ENCODE peak calls at places on chromosome 4, in ten cellular contexts. One of them, this sample, is unnamed. For H3K4me1, the result is how much of the 10 kb centered on the place peaks cover.

GRCh38 chr4:6625256-6625655 is 15.2 kb upstream of the MRFAP1 start:
- DNase-seq in ascending aorta: no peak
- DNase-seq in A673: no peak
- DNase-seq in lung: no peak
- DNase-seq in CD4-positive, alpha-beta memory T cell: no peak
- DNase-seq in kidney: no peak
- DNase-seq in CD4-positive, CD25-positive, alpha-beta regulatory T cell: no peak
- DNase-seq in OCI-LY7: no peak
- DNase-seq in suprapubic skin: no peak
- DNase-seq in breast epithelium: peak
- DNase-seq in this sample: no peak

GRCh38 chr4:21452931-21453330 is 495.6 kb downstream of the KCNIP4 start:
- DNase-seq in kidney: no peak
- DNase-seq in A673: no peak
- DNase-seq in lung: no peak
- DNase-seq in CD4-positive, CD25-positive, alpha-beta regulatory T cell: no peak
- DNase-seq in breast epithelium: no peak
- DNase-seq in CD4-positive, alpha-beta memory T cell: no peak
- DNase-seq in suprapubic skin: no peak
- DNase-seq in ascending aorta: no peak
- DNase-seq in OCI-LY7: no peak
- DNase-seq in this sample: no peak

GRCh38 chr4:147658501-147658900 is 25.5 kb downstream of the PRMT9 start:
- DNase-seq in lung: no peak
- DNase-seq in ascending aorta: no peak
- DNase-seq in breast epithelium: no peak
- DNase-seq in CD4-positive, CD25-positive, alpha-beta regulatory T cell: no peak
- DNase-seq in A673: no peak
- DNase-seq in suprapubic skin: no peak
- DNase-seq in kidney: no peak
- DNase-seq in CD4-positive, alpha-beta memory T cell: no peak
- DNase-seq in OCI-LY7: no peak
- DNase-seq in this sample: no peak

GRCh38 chr4:105474110-105474518 is 252 bp upstream of the PPA2 start:
- DNase-seq in CD4-positive, CD25-positive, alpha-beta regulatory T cell: no peak
- DNase-seq in OCI-LY7: no peak
- DNase-seq in A673: peak
- DNase-seq in breast epithelium: peak
- DNase-seq in CD4-positive, alpha-beta memory T cell: no peak
- DNase-seq in lung: no peak
- DNase-seq in ascending aorta: peak
- DNase-seq in suprapubic skin: peak
- DNase-seq in kidney: no peak
- DNase-seq in this sample: no peak

GRCh38 chr4:82352118-82352824 is 21.5 kb downstream of the HNRNPD start:
- DNase-seq in A673: no peak
- DNase-seq in CD4-positive, alpha-beta memory T cell: no peak
- DNase-seq in suprapubic skin: no peak
- DNase-seq in kidney: no peak
- DNase-seq in breast epithelium: no peak
- DNase-seq in ascending aorta: no peak
- DNase-seq in CD4-positive, CD25-positive, alpha-beta regulatory T cell: no peak
- DNase-seq in OCI-LY7: no peak
- DNase-seq in lung: no peak
- DNase-seq in this sample: no peak

GRCh38 chr4:5010984-5011383 is 8.3 kb downstream of the CYTL1 start:
- DNase-seq in lung: no peak
- DNase-seq in OCI-LY7: no peak
- DNase-seq in breast epithelium: no peak
- DNase-seq in A673: no peak
- DNase-seq in CD4-positive, alpha-beta memory T cell: no peak
- DNase-seq in ascending aorta: no peak
- DNase-seq in suprapubic skin: no peak
- DNase-seq in CD4-positive, CD25-positive, alpha-beta regulatory T cell: no peak
- DNase-seq in kidney: no peak
- DNase-seq in this sample: no peak

GRCh38 chr4:149961876-149962597 is 116.2 kb upstream of the DCLK2 start:
- DNase-seq in ascending aorta: no peak
- DNase-seq in kidney: no peak
- DNase-seq in lung: no peak
- DNase-seq in suprapubic skin: no peak
- DNase-seq in CD4-positive, alpha-beta memory T cell: no peak
- DNase-seq in A673: peak
- DNase-seq in OCI-LY7: no peak
- DNase-seq in breast epithelium: no peak
- DNase-seq in CD4-positive, CD25-positive, alpha-beta regulatory T cell: no peak
- DNase-seq in this sample: no peak

GRCh38 chr4:1855334-1856070 is 454 bp downstream of the LETM1 start:
- DNase-seq in breast epithelium: no peak
- DNase-seq in ascending aorta: no peak
- DNase-seq in A673: no peak
- DNase-seq in suprapubic skin: no peak
- DNase-seq in CD4-positive, alpha-beta memory T cell: peak
- DNase-seq in lung: peak
- DNase-seq in OCI-LY7: peak
- DNase-seq in CD4-positive, CD25-positive, alpha-beta regulatory T cell: no peak
- DNase-seq in kidney: peak
- DNase-seq in this sample: no peak

GRCh38 chr4:95472538-95472937 is 76.2 kb downstream of the UNC5C start:
- DNase-seq in kidney: no peak
- DNase-seq in A673: no peak
- DNase-seq in ascending aorta: no peak
- DNase-seq in suprapubic skin: no peak
- DNase-seq in CD4-positive, CD25-positive, alpha-beta regulatory T cell: no peak
- DNase-seq in OCI-LY7: no peak
- DNase-seq in breast epithelium: no peak
- DNase-seq in CD4-positive, alpha-beta memory T cell: no peak
- DNase-seq in lung: no peak
- DNase-seq in this sample: no peak

GRCh38 chr4:23163649-23164436 is 471.1 kb downstream of the GBA3 start:
- DNase-seq in breast epithelium: no peak
- DNase-seq in CD4-positive, alpha-beta memory T cell: no peak
- DNase-seq in ascending aorta: no peak
- DNase-seq in lung: no peak
- DNase-seq in suprapubic skin: no peak
- DNase-seq in OCI-LY7: no peak
- DNase-seq in A673: no peak
- DNase-seq in CD4-positive, CD25-positive, alpha-beta regulatory T cell: no peak
- DNase-seq in kidney: no peak
- DNase-seq in this sample: no peak

GRCh38 chr4:187070158-187070557 is 346.5 kb upstream of the FAT1 start:
- DNase-seq in CD4-positive, CD25-positive, alpha-beta regulatory T cell: no peak
- DNase-seq in kidney: no peak
- DNase-seq in ascending aorta: no peak
- DNase-seq in OCI-LY7: no peak
- DNase-seq in breast epithelium: no peak
- DNase-seq in CD4-positive, alpha-beta memory T cell: no peak
- DNase-seq in A673: no peak
- DNase-seq in lung: no peak
- DNase-seq in suprapubic skin: no peak
- DNase-seq in this sample: no peak

GRCh38 chr4:114879916-114880315 is 233.5 kb downstream of the NDST4 start:
- DNase-seq in CD4-positive, CD25-positive, alpha-beta regulatory T cell: no peak
- DNase-seq in ascending aorta: no peak
- DNase-seq in CD4-positive, alpha-beta memory T cell: no peak
- DNase-seq in OCI-LY7: no peak
- DNase-seq in suprapubic skin: no peak
- DNase-seq in kidney: no peak
- DNase-seq in A673: no peak
- DNase-seq in breast epithelium: no peak
- DNase-seq in lung: no peak
- DNase-seq in this sample: no peak

GRCh38 chr4:168451331-168451730 is 29.0 kb downstream of the DDX60L start:
- DNase-seq in suprapubic skin: no peak
- DNase-seq in ascending aorta: no peak
- DNase-seq in OCI-LY7: no peak
- DNase-seq in CD4-positive, alpha-beta memory T cell: no peak
- DNase-seq in breast epithelium: no peak
- DNase-seq in CD4-positive, CD25-positive, alpha-beta regulatory T cell: no peak
- DNase-seq in lung: no peak
- DNase-seq in A673: no peak
- DNase-seq in kidney: no peak
- DNase-seq in this sample: no peak

GRCh38 chr4:172985552-172985951 is 183.1 kb upstream of the GALNT7 start:
- DNase-seq in ascending aorta: no peak
- DNase-seq in kidney: no peak
- DNase-seq in A673: no peak
- DNase-seq in CD4-positive, alpha-beta memory T cell: no peak
- DNase-seq in suprapubic skin: no peak
- DNase-seq in CD4-positive, CD25-positive, alpha-beta regulatory T cell: no peak
- DNase-seq in OCI-LY7: no peak
- DNase-seq in breast epithelium: no peak
- DNase-seq in lung: no peak
- DNase-seq in this sample: no peak

GRCh38 chr4:121932212-121932974 is 19.5 kb downstream of the TRPC3 start:
- DNase-seq in suprapubic skin: no peak
- DNase-seq in breast epithelium: no peak
- DNase-seq in CD4-positive, alpha-beta memory T cell: no peak
- DNase-seq in lung: no peak
- DNase-seq in A673: no peak
- DNase-seq in ascending aorta: no peak
- DNase-seq in kidney: peak
- DNase-seq in OCI-LY7: no peak
- DNase-seq in CD4-positive, CD25-positive, alpha-beta regulatory T cell: no peak
- DNase-seq in this sample: no peak

GRCh38 chr4:151644625-151645024 is 116.2 kb downstream of the GATB start:
- DNase-seq in suprapubic skin: no peak
- DNase-seq in CD4-positive, CD25-positive, alpha-beta regulatory T cell: no peak
- DNase-seq in ascending aorta: no peak
- DNase-seq in lung: no peak
- DNase-seq in A673: peak
- DNase-seq in OCI-LY7: peak
- DNase-seq in CD4-positive, alpha-beta memory T cell: no peak
- DNase-seq in kidney: no peak
- DNase-seq in breast epithelium: no peak
- DNase-seq in this sample: no peak

GRCh38 chr4:104493071-104493831 is 1.4 kb downstream of the CXXC4 start:
- DNase-seq in breast epithelium: no peak
- DNase-seq in CD4-positive, alpha-beta memory T cell: no peak
- DNase-seq in OCI-LY7: no peak
- DNase-seq in suprapubic skin: no peak
- DNase-seq in CD4-positive, CD25-positive, alpha-beta regulatory T cell: no peak
- DNase-seq in ascending aorta: no peak
- DNase-seq in A673: no peak
- DNase-seq in kidney: no peak
- DNase-seq in lung: no peak
- DNase-seq in this sample: no peak

GRCh38 chr4:140755811-140756291 is 334 bp downstream of the TBC1D9 start:
- DNase-seq in A673: peak
- DNase-seq in ascending aorta: no peak
- DNase-seq in CD4-positive, alpha-beta memory T cell: no peak
- DNase-seq in kidney: peak
- DNase-seq in breast epithelium: peak
- DNase-seq in suprapubic skin: no peak
- DNase-seq in lung: peak
- DNase-seq in OCI-LY7: peak
- DNase-seq in CD4-positive, CD25-positive, alpha-beta regulatory T cell: no peak
- DNase-seq in this sample: no peak

GRCh38 chr4:2261110-2261852 is 628 bp downstream of the MXD4 start:
- DNase-seq in A673: peak
- DNase-seq in suprapubic skin: peak
- DNase-seq in lung: no peak
- DNase-seq in CD4-positive, CD25-positive, alpha-beta regulatory T cell: peak
- DNase-seq in OCI-LY7: peak
- DNase-seq in CD4-positive, alpha-beta memory T cell: peak
- DNase-seq in breast epithelium: peak
- DNase-seq in ascending aorta: peak
- DNase-seq in kidney: peak
- DNase-seq in this sample: no peak

GRCh38 chr4:124433500-124433899 is 279.0 kb downstream of the ANKRD50 start:
- DNase-seq in lung: no peak
- DNase-seq in CD4-positive, CD25-positive, alpha-beta regulatory T cell: no peak
- DNase-seq in suprapubic skin: no peak
- DNase-seq in CD4-positive, alpha-beta memory T cell: no peak
- DNase-seq in kidney: no peak
- DNase-seq in ascending aorta: no peak
- DNase-seq in breast epithelium: no peak
- DNase-seq in OCI-LY7: no peak
- DNase-seq in A673: peak
- DNase-seq in this sample: no peak
- H3K4me1 ChIP-seq in lung: under half
- H3K4me1 ChIP-seq in CD4-positive, CD25-positive, alpha-beta regulatory T cell: under half
- H3K4me1 ChIP-seq in suprapubic skin: under half
- H3K4me1 ChIP-seq in CD4-positive, alpha-beta memory T cell: under half
- H3K4me1 ChIP-seq in kidney: under half
- H3K4me1 ChIP-seq in ascending aorta: under half
- H3K4me1 ChIP-seq in breast epithelium: under half
- H3K4me1 ChIP-seq in OCI-LY7: under half
- H3K4me1 ChIP-seq in A673: under half
- H3K4me1 ChIP-seq in this sample: under half

GRCh38 chr4:113757486-113757885 is 4.1 kb downstream of the CAMK2D start:
- DNase-seq in CD4-positive, alpha-beta memory T cell: no peak
- DNase-seq in suprapubic skin: no peak
- DNase-seq in OCI-LY7: no peak
- DNase-seq in A673: no peak
- DNase-seq in ascending aorta: no peak
- DNase-seq in lung: no peak
- DNase-seq in kidney: no peak
- DNase-seq in CD4-positive, CD25-positive, alpha-beta regulatory T cell: no peak
- DNase-seq in breast epithelium: no peak
- DNase-seq in this sample: no peak
- H3K4me1 ChIP-seq in CD4-positive, alpha-beta memory T cell: under half
- H3K4me1 ChIP-seq in suprapubic skin: under half
- H3K4me1 ChIP-seq in OCI-LY7: half or more
- H3K4me1 ChIP-seq in A673: under half
- H3K4me1 ChIP-seq in ascending aorta: under half
- H3K4me1 ChIP-seq in lung: under half
- H3K4me1 ChIP-seq in kidney: under half
- H3K4me1 ChIP-seq in CD4-positive, CD25-positive, alpha-beta regulatory T cell: under half
- H3K4me1 ChIP-seq in breast epithelium: under half
- H3K4me1 ChIP-seq in this sample: under half

GRCh38 chr4:153785830-153786721 is 2.8 kb downstream of the SFRP2 start:
- DNase-seq in OCI-LY7: peak
- DNase-seq in ascending aorta: no peak
- DNase-seq in CD4-positive, CD25-positive, alpha-beta regulatory T cell: no peak
- DNase-seq in CD4-positive, alpha-beta memory T cell: peak
- DNase-seq in A673: peak
- DNase-seq in kidney: no peak
- DNase-seq in breast epithelium: no peak
- DNase-seq in suprapubic skin: no peak
- DNase-seq in lung: no peak
- DNase-seq in this sample: no peak
- H3K4me1 ChIP-seq in OCI-LY7: under half
- H3K4me1 ChIP-seq in ascending aorta: under half
- H3K4me1 ChIP-seq in CD4-positive, CD25-positive, alpha-beta regulatory T cell: under half
- H3K4me1 ChIP-seq in CD4-positive, alpha-beta memory T cell: under half
- H3K4me1 ChIP-seq in A673: under half
- H3K4me1 ChIP-seq in kidney: under half
- H3K4me1 ChIP-seq in breast epithelium: under half
- H3K4me1 ChIP-seq in suprapubic skin: under half
- H3K4me1 ChIP-seq in lung: under half
- H3K4me1 ChIP-seq in this sample: under half

DNA sequence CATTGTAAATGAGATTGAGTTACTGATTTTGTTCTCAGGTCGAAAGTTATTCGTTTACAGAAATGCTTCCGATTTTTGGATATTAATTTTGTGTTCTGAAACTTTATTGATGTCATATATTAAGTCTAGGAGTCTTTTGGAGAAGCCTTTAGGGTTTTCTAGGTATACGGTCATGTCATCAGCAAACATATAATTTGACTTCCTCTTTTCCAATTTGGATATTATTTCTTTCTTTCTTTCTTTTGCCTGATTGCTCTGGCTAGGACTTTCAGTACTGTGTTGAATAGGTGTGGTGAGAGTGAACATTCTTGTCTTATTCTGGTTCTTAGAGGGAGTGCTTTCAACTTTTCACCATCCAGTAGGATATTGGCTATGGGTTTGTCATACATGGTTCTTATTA is 35.4 kb upstream of the PDLIM5 start:
- DNase-seq in lung: no peak
- DNase-seq in CD4-positive, alpha-beta memory T cell: no peak
- DNase-seq in breast epithelium: no peak
- DNase-seq in suprapubic skin: no peak
- DNase-seq in ascending aorta: no peak
- DNase-seq in CD4-positive, CD25-positive, alpha-beta regulatory T cell: no peak
- DNase-seq in A673: no peak
- DNase-seq in OCI-LY7: no peak
- DNase-seq in kidney: no peak
- DNase-seq in this sample: no peak
- H3K4me1 ChIP-seq in lung: under half
- H3K4me1 ChIP-seq in CD4-positive, alpha-beta memory T cell: under half
- H3K4me1 ChIP-seq in breast epithelium: under half
- H3K4me1 ChIP-seq in suprapubic skin: under half
- H3K4me1 ChIP-seq in ascending aorta: under half
- H3K4me1 ChIP-seq in CD4-positive, CD25-positive, alpha-beta regulatory T cell: under half
- H3K4me1 ChIP-seq in A673: under half
- H3K4me1 ChIP-seq in OCI-LY7: under half
- H3K4me1 ChIP-seq in kidney: under half
- H3K4me1 ChIP-seq in this sample: half or more